ENCODE peak calls at places on chromosome 15, in four cellular contexts. L is BE2C; H is CD8-positive, alpha-beta T cell; G is cerebellar cortex. E is an unnamed sample.

GRCh38 chr15:88284441-88285106 is 28.0 kb upstream of the NTRK3 start:
- DNase-seq in L (no peak), H (no peak), G (no peak), E (no peak)

GRCh38 chr15:93028632-93029612 is 60.1 kb downstream of the RGMA start:
- DNase-seq in L (peak; percentile 55), H (no peak), G (peak; percentile 50), E (no peak)

GRCh38 chr15:65519781-65520299 is 2.4 kb upstream of the DPP8 start:
- DNase-seq in L (no peak), H (no peak), G (no peak), E (no peak)

GRCh38 chr15:26967719-26968269 is 3.2 kb upstream of the GABRG3 start:
- DNase-seq in L (peak; percentile 46), H (no peak), G (no peak), E (no peak)

GRCh38 chr15:52529289-52529929 is 729 bp upstream of the MYO5A start:
- DNase-seq in L (no peak), H (peak; percentile 24), G (peak; percentile 57), E (peak; percentile 3)

GRCh38 chr15:78369161-78369560 is 29.0 kb downstream of the CRABP1 start:
- DNase-seq in L (no peak), H (no peak), G (no peak), E (no peak)

GRCh38 chr15:73628102-73628501 is 5.1 kb downstream of the NPTN start:
- DNase-seq in L (no peak), H (no peak), G (no peak), E (no peak)

GRCh38 chr15:94177112-94177511 is 54.2 kb upstream of the MCTP2 start:
- DNase-seq in L (no peak), H (no peak), G (no peak), E (no peak)

GRCh38 chr15:41438206-41438605 is 21.3 kb downstream of the RTF1 start:
- DNase-seq in L (no peak), H (no peak), G (no peak), E (no peak)

GRCh38 chr15:96264351-96264798 is 66.1 kb upstream of the NR2F2 start:
- DNase-seq in L (no peak), H (no peak), G (no peak), E (no peak)

GRCh38 chr15:45138814-45139765 is 9.3 kb downstream of the DUOX1 start:
- DNase-seq in L (no peak), H (no peak), G (no peak), E (no peak)

GRCh38 chr15:84608707-84609284 is 8.0 kb downstream of the ZSCAN2 start:
- DNase-seq in L (no peak), H (no peak), G (no peak), E (no peak)

E was measured in effector CD4-positive, alpha-beta T cell.